ENCODE peak calls at places on chromosomes 13 and 19, in seven cellular contexts. H is activated CD8-positive, alpha-beta memory T cell treated with anti-CD3 and anti-CD28 coated beads for 4 hours; L is fibroblast of lung; J is anterior cingulate cortex; U is memory B cell; A is mucosa of descending colon; K is activated CD8-positive, alpha-beta T cell treated with anti-CD3 and anti-CD28 coated beads for 36 hours. N is an unnamed sample.

GRCh38 chr13:66359910-66360552 is 870.1 kb downstream of the PCDH9 start:
- DNase-seq in L (no peak), J (no peak), U (no peak), K (no peak), A (no peak), H (no peak), N (no peak)

GRCh38 chr19:4534836-4535658 is at the start of gene PLIN5:
- DNase-seq in L (peak), U (no peak), A (peak), J (peak), H (peak), K (peak), N (no peak)

GRCh38 chr13:75061909-75062308 is 420.1 kb downstream of the TBC1D4 start:
- DNase-seq in L (no peak), K (no peak), U (no peak), H (no peak), A (no peak), J (no peak), N (no peak)

GRCh38 chr19:28003543-28003942 is 1209.4 kb downstream of the UQCRFS1 start:
- DNase-seq in A (no peak), L (no peak), H (no peak), K (no peak), U (no peak), J (no peak), N (no peak)

GRCh38 chr13:27004866-27005265 is 166.7 kb downstream of the USP12 start:
- DNase-seq in U (no peak), H (no peak), A (no peak), J (no peak), K (no peak), L (no peak), N (no peak)

GRCh38 chr13:85985791-85986190 is 186.6 kb upstream of the SLITRK6 start:
- DNase-seq in U (no peak), A (no peak), L (peak), H (no peak), K (no peak), J (no peak), N (no peak)

GRCh38 chr13:87887459-87888123 is 216.4 kb downstream of the SLITRK5 start:
- DNase-seq in J (no peak), H (no peak), K (no peak), U (no peak), L (no peak), A (no peak), N (no peak)

GRCh38 chr19:48734625-48735024 is 5.8 kb downstream of the RASIP1 start:
- DNase-seq in H (no peak), K (no peak), A (no peak), J (no peak), U (no peak), L (no peak), N (no peak)

GRCh38 chr13:114313061-114313860 is 1.0 kb upstream of the CHAMP1 start:
- DNase-seq in J (no peak), L (peak), H (no peak), U (no peak), A (peak), K (peak), N (no peak)

GRCh38 chr19:48964205-48965032 is 690 bp upstream of the FTL start:
- DNase-seq in U (no peak), J (no peak), L (peak), K (no peak), H (no peak), A (peak), N (no peak)